ENCODE peak calls at places on chromosomes 3 and 15, in eight cellular contexts. One of them, this sample, is unnamed.

GRCh38 chr15:85825719-85826118 is 31.0 kb upstream of the KLHL25 start:
- DNase-seq in CD4-positive, alpha-beta T cell: no peak
- DNase-seq in GM12878: no peak
- DNase-seq in neural progenitor cell: no peak
- DNase-seq in NB4: no peak
- DNase-seq in epithelial cell of esophagus: peak
- DNase-seq in progenitor cell of endocrine pancreas: no peak
- DNase-seq in cardiac fibroblast: no peak
- DNase-seq in this sample: no peak

GRCh38 chr15:23606226-23606625 is 40.8 kb downstream of the MKRN3 start:
- DNase-seq in cardiac fibroblast: no peak
- DNase-seq in neural progenitor cell: no peak
- DNase-seq in epithelial cell of esophagus: no peak
- DNase-seq in CD4-positive, alpha-beta T cell: no peak
- DNase-seq in progenitor cell of endocrine pancreas: no peak
- DNase-seq in GM12878: no peak
- DNase-seq in NB4: no peak
- DNase-seq in this sample: no peak

GRCh38 chr3:113910966-113911365 is 36.8 kb upstream of the ZDHHC23 start:
- DNase-seq in neural progenitor cell: no peak
- DNase-seq in GM12878: no peak
- DNase-seq in progenitor cell of endocrine pancreas: no peak
- DNase-seq in NB4: no peak
- DNase-seq in epithelial cell of esophagus: peak
- DNase-seq in cardiac fibroblast: no peak
- DNase-seq in CD4-positive, alpha-beta T cell: no peak
- DNase-seq in this sample: peak

GRCh38 chr15:68597581-68597980 is 18.8 kb downstream of the CORO2B start:
- DNase-seq in epithelial cell of esophagus: no peak
- DNase-seq in NB4: no peak
- DNase-seq in GM12878: no peak
- DNase-seq in cardiac fibroblast: no peak
- DNase-seq in CD4-positive, alpha-beta T cell: no peak
- DNase-seq in progenitor cell of endocrine pancreas: no peak
- DNase-seq in neural progenitor cell: no peak
- DNase-seq in this sample: no peak

GRCh38 chr3:160006282-160007163 is 17.9 kb downstream of the IL12A start:
- DNase-seq in progenitor cell of endocrine pancreas: no peak
- DNase-seq in epithelial cell of esophagus: peak
- DNase-seq in cardiac fibroblast: peak
- DNase-seq in NB4: peak
- DNase-seq in CD4-positive, alpha-beta T cell: no peak
- DNase-seq in neural progenitor cell: peak
- DNase-seq in GM12878: no peak
- DNase-seq in this sample: peak

GRCh38 chr3:183158552-183159006 is 4.0 kb downstream of the LAMP3 start:
- DNase-seq in GM12878: peak
- DNase-seq in progenitor cell of endocrine pancreas: no peak
- DNase-seq in cardiac fibroblast: peak
- DNase-seq in CD4-positive, alpha-beta T cell: no peak
- DNase-seq in neural progenitor cell: no peak
- DNase-seq in NB4: peak
- DNase-seq in epithelial cell of esophagus: peak
- DNase-seq in this sample: no peak

GRCh38 chr3:177358085-177358967 is 161.0 kb upstream of the TBL1XR1 start:
- DNase-seq in NB4: peak
- DNase-seq in neural progenitor cell: peak
- DNase-seq in CD4-positive, alpha-beta T cell: peak
- DNase-seq in GM12878: peak
- DNase-seq in progenitor cell of endocrine pancreas: no peak
- DNase-seq in cardiac fibroblast: peak
- DNase-seq in epithelial cell of esophagus: peak
- DNase-seq in this sample: peak

GRCh38 chr3:43327184-43327950 is 41.0 kb downstream of the SNRK start:
- DNase-seq in cardiac fibroblast: peak
- DNase-seq in neural progenitor cell: no peak
- DNase-seq in GM12878: no peak
- DNase-seq in NB4: peak
- DNase-seq in progenitor cell of endocrine pancreas: no peak
- DNase-seq in epithelial cell of esophagus: no peak
- DNase-seq in CD4-positive, alpha-beta T cell: no peak
- DNase-seq in this sample: peak

GRCh38 chr3:54122046-54122801 is at the start of gene CACNA2D3:
- DNase-seq in cardiac fibroblast: peak
- DNase-seq in epithelial cell of esophagus: peak
- DNase-seq in neural progenitor cell: peak
- DNase-seq in CD4-positive, alpha-beta T cell: no peak
- DNase-seq in GM12878: no peak
- DNase-seq in NB4: no peak
- DNase-seq in progenitor cell of endocrine pancreas: peak
- DNase-seq in this sample: no peak

GRCh38 chr15:58443291-58443690 is 11.5 kb downstream of the LIPC start:
- DNase-seq in GM12878: no peak
- DNase-seq in neural progenitor cell: no peak
- DNase-seq in NB4: no peak
- DNase-seq in CD4-positive, alpha-beta T cell: no peak
- DNase-seq in progenitor cell of endocrine pancreas: no peak
- DNase-seq in cardiac fibroblast: no peak
- DNase-seq in epithelial cell of esophagus: no peak
- DNase-seq in this sample: no peak

GRCh38 chr3:14117468-14118399 is 6.9 kb downstream of the CHCHD4 start:
- DNase-seq in progenitor cell of endocrine pancreas: no peak
- DNase-seq in CD4-positive, alpha-beta T cell: no peak
- DNase-seq in epithelial cell of esophagus: no peak
- DNase-seq in neural progenitor cell: no peak
- DNase-seq in cardiac fibroblast: no peak
- DNase-seq in NB4: no peak
- DNase-seq in GM12878: no peak
- DNase-seq in this sample: no peak

GRCh38 chr3:157981819-157982218 is 124.4 kb downstream of the SHOX2 start:
- DNase-seq in CD4-positive, alpha-beta T cell: no peak
- DNase-seq in progenitor cell of endocrine pancreas: no peak
- DNase-seq in cardiac fibroblast: no peak
- DNase-seq in epithelial cell of esophagus: peak
- DNase-seq in GM12878: no peak
- DNase-seq in NB4: no peak
- DNase-seq in neural progenitor cell: no peak
- DNase-seq in this sample: no peak

GRCh38 chr15:64749167-64749566 is 26.2 kb downstream of the RBPMS2 start:
- DNase-seq in progenitor cell of endocrine pancreas: no peak
- DNase-seq in neural progenitor cell: no peak
- DNase-seq in CD4-positive, alpha-beta T cell: no peak
- DNase-seq in GM12878: no peak
- DNase-seq in NB4: no peak
- DNase-seq in cardiac fibroblast: peak
- DNase-seq in epithelial cell of esophagus: peak
- DNase-seq in this sample: peak

GRCh38 chr3:127820871-127821853 is 1.2 kb downstream of the MGLL start:
- DNase-seq in cardiac fibroblast: no peak
- DNase-seq in progenitor cell of endocrine pancreas: no peak
- DNase-seq in NB4: peak
- DNase-seq in GM12878: no peak
- DNase-seq in neural progenitor cell: no peak
- DNase-seq in epithelial cell of esophagus: no peak
- DNase-seq in CD4-positive, alpha-beta T cell: no peak
- DNase-seq in this sample: peak

GRCh38 chr15:69747193-69747592 is 294.6 kb downstream of the RPLP1 start:
- DNase-seq in NB4: no peak
- DNase-seq in neural progenitor cell: no peak
- DNase-seq in cardiac fibroblast: no peak
- DNase-seq in progenitor cell of endocrine pancreas: no peak
- DNase-seq in GM12878: no peak
- DNase-seq in CD4-positive, alpha-beta T cell: no peak
- DNase-seq in epithelial cell of esophagus: no peak
- DNase-seq in this sample: no peak

GRCh38 chr3:139930201-139930600 is 4.8 kb upstream of the CLSTN2 start:
- DNase-seq in neural progenitor cell: no peak
- DNase-seq in epithelial cell of esophagus: no peak
- DNase-seq in NB4: no peak
- DNase-seq in CD4-positive, alpha-beta T cell: no peak
- DNase-seq in progenitor cell of endocrine pancreas: no peak
- DNase-seq in GM12878: no peak
- DNase-seq in cardiac fibroblast: no peak
- DNase-seq in this sample: peak

GRCh38 chr3:158768881-158769518 is 32.9 kb upstream of the MFSD1 start:
- DNase-seq in cardiac fibroblast: peak
- DNase-seq in progenitor cell of endocrine pancreas: no peak
- DNase-seq in NB4: no peak
- DNase-seq in CD4-positive, alpha-beta T cell: no peak
- DNase-seq in neural progenitor cell: peak
- DNase-seq in epithelial cell of esophagus: peak
- DNase-seq in GM12878: no peak
- DNase-seq in this sample: peak

GRCh38 chr3:9947025-9947995 is 4.9 kb downstream of the PRRT3 start:
- DNase-seq in CD4-positive, alpha-beta T cell: no peak
- DNase-seq in progenitor cell of endocrine pancreas: peak
- DNase-seq in cardiac fibroblast: peak
- DNase-seq in NB4: no peak
- DNase-seq in epithelial cell of esophagus: peak
- DNase-seq in GM12878: no peak
- DNase-seq in neural progenitor cell: peak
- DNase-seq in this sample: peak

GRCh38 chr3:25895443-25895842 is 105.6 kb downstream of the OXSM start:
- DNase-seq in GM12878: no peak
- DNase-seq in epithelial cell of esophagus: peak
- DNase-seq in cardiac fibroblast: no peak
- DNase-seq in CD4-positive, alpha-beta T cell: no peak
- DNase-seq in NB4: no peak
- DNase-seq in neural progenitor cell: no peak
- DNase-seq in progenitor cell of endocrine pancreas: no peak
- DNase-seq in this sample: no peak

GRCh38 chr3:150744041-150745026 is 18.6 kb downstream of the SIAH2 start:
- DNase-seq in CD4-positive, alpha-beta T cell: no peak
- DNase-seq in cardiac fibroblast: no peak
- DNase-seq in GM12878: no peak
- DNase-seq in progenitor cell of endocrine pancreas: no peak
- DNase-seq in NB4: no peak
- DNase-seq in epithelial cell of esophagus: peak
- DNase-seq in neural progenitor cell: peak
- DNase-seq in this sample: no peak

GRCh38 chr15:80019168-80019745 is 40.2 kb upstream of the ZFAND6 start:
- DNase-seq in CD4-positive, alpha-beta T cell: no peak
- DNase-seq in epithelial cell of esophagus: no peak
- DNase-seq in cardiac fibroblast: no peak
- DNase-seq in GM12878: no peak
- DNase-seq in progenitor cell of endocrine pancreas: no peak
- DNase-seq in neural progenitor cell: no peak
- DNase-seq in NB4: no peak
- DNase-seq in this sample: no peak

GRCh38 chr3:102094523-102094922 is 245.2 kb downstream of the NFKBIZ start:
- DNase-seq in CD4-positive, alpha-beta T cell: no peak
- DNase-seq in GM12878: no peak
- DNase-seq in progenitor cell of endocrine pancreas: no peak
- DNase-seq in epithelial cell of esophagus: no peak
- DNase-seq in neural progenitor cell: no peak
- DNase-seq in NB4: no peak
- DNase-seq in cardiac fibroblast: no peak
- DNase-seq in this sample: no peak

GRCh38 chr15:53910852-53911251 is 67.4 kb upstream of the UNC13C start:
- DNase-seq in epithelial cell of esophagus: peak
- DNase-seq in progenitor cell of endocrine pancreas: no peak
- DNase-seq in neural progenitor cell: no peak
- DNase-seq in cardiac fibroblast: no peak
- DNase-seq in CD4-positive, alpha-beta T cell: no peak
- DNase-seq in NB4: no peak
- DNase-seq in GM12878: no peak
- DNase-seq in this sample: no peak

GRCh38 chr3:157077565-157077991 is 82.4 kb downstream of the CCNL1 start:
- DNase-seq in neural progenitor cell: no peak
- DNase-seq in cardiac fibroblast: peak
- DNase-seq in progenitor cell of endocrine pancreas: no peak
- DNase-seq in GM12878: no peak
- DNase-seq in epithelial cell of esophagus: no peak
- DNase-seq in CD4-positive, alpha-beta T cell: no peak
- DNase-seq in NB4: no peak
- DNase-seq in this sample: peak

GRCh38 chr15:76390571-76390970 is 54.0 kb downstream of the ISL2 start:
- DNase-seq in cardiac fibroblast: no peak
- DNase-seq in CD4-positive, alpha-beta T cell: no peak
- DNase-seq in epithelial cell of esophagus: no peak
- DNase-seq in GM12878: no peak
- DNase-seq in NB4: no peak
- DNase-seq in neural progenitor cell: no peak
- DNase-seq in progenitor cell of endocrine pancreas: no peak
- DNase-seq in this sample: no peak

GRCh38 chr3:141412087-141412935 is 44.0 kb downstream of the ZBTB38 start:
- DNase-seq in CD4-positive, alpha-beta T cell: peak
- DNase-seq in progenitor cell of endocrine pancreas: no peak
- DNase-seq in cardiac fibroblast: peak
- DNase-seq in NB4: no peak
- DNase-seq in GM12878: no peak
- DNase-seq in epithelial cell of esophagus: peak
- DNase-seq in neural progenitor cell: peak
- DNase-seq in this sample: peak

GRCh38 chr15:28944286-28944685 is 58.5 kb downstream of the APBA2 start:
- DNase-seq in NB4: no peak
- DNase-seq in neural progenitor cell: no peak
- DNase-seq in epithelial cell of esophagus: no peak
- DNase-seq in cardiac fibroblast: no peak
- DNase-seq in CD4-positive, alpha-beta T cell: no peak
- DNase-seq in GM12878: no peak
- DNase-seq in progenitor cell of endocrine pancreas: no peak
- DNase-seq in this sample: no peak

GRCh38 chr15:49370782-49371181 is 52.3 kb upstream of the FGF7 start:
- DNase-seq in cardiac fibroblast: peak
- DNase-seq in neural progenitor cell: no peak
- DNase-seq in epithelial cell of esophagus: peak
- DNase-seq in NB4: peak
- DNase-seq in progenitor cell of endocrine pancreas: no peak
- DNase-seq in GM12878: no peak
- DNase-seq in CD4-positive, alpha-beta T cell: no peak
- DNase-seq in this sample: peak
- TF ChIP-seq CTCF in cardiac fibroblast: peak
- TF ChIP-seq CTCF in neural progenitor cell: no peak
- TF ChIP-seq CTCF in epithelial cell of esophagus: peak
- TF ChIP-seq CTCF in NB4: peak
- TF ChIP-seq CTCF in progenitor cell of endocrine pancreas: no peak
- TF ChIP-seq CTCF in GM12878: peak
- TF ChIP-seq CTCF in CD4-positive, alpha-beta T cell: no peak
- TF ChIP-seq CTCF in this sample: peak

GRCh38 chr3:50226888-50227389 is 9.1 kb upstream of the GNAI2 start:
- DNase-seq in cardiac fibroblast: peak
- DNase-seq in neural progenitor cell: no peak
- DNase-seq in GM12878: no peak
- DNase-seq in epithelial cell of esophagus: peak
- DNase-seq in CD4-positive, alpha-beta T cell: peak
- DNase-seq in NB4: peak
- DNase-seq in progenitor cell of endocrine pancreas: no peak
- DNase-seq in this sample: peak
- TF ChIP-seq CTCF in cardiac fibroblast: no peak
- TF ChIP-seq CTCF in neural progenitor cell: no peak
- TF ChIP-seq CTCF in GM12878: no peak
- TF ChIP-seq CTCF in epithelial cell of esophagus: no peak
- TF ChIP-seq CTCF in CD4-positive, alpha-beta T cell: no peak
- TF ChIP-seq CTCF in NB4: no peak
- TF ChIP-seq CTCF in progenitor cell of endocrine pancreas: no peak
- TF ChIP-seq CTCF in this sample: no peak

GRCh38 chr15:42737529-42738328 is 801 bp upstream of the CDAN1 start:
- DNase-seq in NB4: no peak
- DNase-seq in CD4-positive, alpha-beta T cell: no peak
- DNase-seq in neural progenitor cell: no peak
- DNase-seq in epithelial cell of esophagus: peak
- DNase-seq in GM12878: no peak
- DNase-seq in progenitor cell of endocrine pancreas: no peak
- DNase-seq in cardiac fibroblast: peak
- DNase-seq in this sample: peak
- TF ChIP-seq CTCF in NB4: no peak
- TF ChIP-seq CTCF in CD4-positive, alpha-beta T cell: no peak
- TF ChIP-seq CTCF in neural progenitor cell: no peak
- TF ChIP-seq CTCF in epithelial cell of esophagus: peak
- TF ChIP-seq CTCF in GM12878: no peak
- TF ChIP-seq CTCF in progenitor cell of endocrine pancreas: no peak
- TF ChIP-seq CTCF in cardiac fibroblast: peak
- TF ChIP-seq CTCF in this sample: peak

GRCh38 chr15:24761704-24762302 is 86.2 kb downstream of the NPAP1 start:
- DNase-seq in NB4: peak
- DNase-seq in CD4-positive, alpha-beta T cell: no peak
- DNase-seq in epithelial cell of esophagus: peak
- DNase-seq in progenitor cell of endocrine pancreas: no peak
- DNase-seq in cardiac fibroblast: peak
- DNase-seq in neural progenitor cell: no peak
- DNase-seq in GM12878: no peak
- DNase-seq in this sample: peak
- TF ChIP-seq CTCF in NB4: peak
- TF ChIP-seq CTCF in CD4-positive, alpha-beta T cell: peak
- TF ChIP-seq CTCF in epithelial cell of esophagus: peak
- TF ChIP-seq CTCF in progenitor cell of endocrine pancreas: peak
- TF ChIP-seq CTCF in cardiac fibroblast: peak
- TF ChIP-seq CTCF in neural progenitor cell: peak
- TF ChIP-seq CTCF in GM12878: peak
- TF ChIP-seq CTCF in this sample: peak